ENCODE peak calls at places on chromosomes 1 and 21, in four cellular contexts. One of them, this sample, is unnamed.

GRCh38 chr1:168643152-168643551 is 66.7 kb downstream of the XCL1 start:
- DNase-seq in SK-N-DZ: no peak
- DNase-seq in neuronal stem cell: no peak
- DNase-seq in mesendoderm: no peak
- DNase-seq in this sample: peak

GRCh38 chr1:229097356-229097755 is 173.6 kb upstream of the RAB4A start:
- DNase-seq in SK-N-DZ: no peak
- DNase-seq in neuronal stem cell: no peak
- DNase-seq in mesendoderm: no peak
- DNase-seq in this sample: no peak

GRCh38 chr1:231192620-231193163 is 30.8 kb downstream of the TRIM67 start:
- DNase-seq in SK-N-DZ: no peak
- DNase-seq in neuronal stem cell: no peak
- DNase-seq in mesendoderm: no peak
- DNase-seq in this sample: no peak

GRCh38 chr1:116934586-116935207 is 25.0 kb downstream of the PTGFRN start:
- DNase-seq in SK-N-DZ: peak
- DNase-seq in neuronal stem cell: no peak
- DNase-seq in mesendoderm: peak
- DNase-seq in this sample: no peak

GRCh38 chr1:57857809-57858208 is 433.9 kb upstream of the DAB1 start:
- DNase-seq in SK-N-DZ: no peak
- DNase-seq in neuronal stem cell: no peak
- DNase-seq in mesendoderm: no peak
- DNase-seq in this sample: no peak

GRCh38 chr1:87103099-87103498 is 188.7 kb downstream of the HS2ST1 start:
- DNase-seq in SK-N-DZ: no peak
- DNase-seq in neuronal stem cell: no peak
- DNase-seq in mesendoderm: no peak
- DNase-seq in this sample: no peak

GRCh38 chr1:182191716-182192115 is 130.2 kb upstream of the ZNF648 start:
- DNase-seq in SK-N-DZ: no peak
- DNase-seq in neuronal stem cell: no peak
- DNase-seq in mesendoderm: no peak
- DNase-seq in this sample: no peak

GRCh38 chr1:172138636-172139035 is 281.8 kb upstream of the C1orf105 start:
- DNase-seq in SK-N-DZ: no peak
- DNase-seq in neuronal stem cell: no peak
- DNase-seq in mesendoderm: no peak
- DNase-seq in this sample: no peak

GRCh38 chr1:211386931-211387330 is 60.3 kb downstream of the TRAF5 start:
- DNase-seq in SK-N-DZ: no peak
- DNase-seq in neuronal stem cell: no peak
- DNase-seq in mesendoderm: no peak
- DNase-seq in this sample: no peak

GRCh38 chr21:27734146-27734545 is 767.3 kb upstream of the ADAMTS5 start:
- DNase-seq in SK-N-DZ: no peak
- DNase-seq in neuronal stem cell: no peak
- DNase-seq in mesendoderm: peak
- DNase-seq in this sample: peak

GRCh38 chr1:202597090-202597761 is 113.0 kb downstream of the SYT2 start:
- DNase-seq in SK-N-DZ: no peak
- DNase-seq in neuronal stem cell: no peak
- DNase-seq in mesendoderm: no peak
- DNase-seq in this sample: no peak

GRCh38 chr1:191306916-191307315 is 829.3 kb upstream of the BRINP3 start:
- DNase-seq in SK-N-DZ: no peak
- DNase-seq in neuronal stem cell: no peak
- DNase-seq in mesendoderm: no peak
- DNase-seq in this sample: no peak

GRCh38 chr1:153535664-153536585 is at the start of gene S100A6:
- DNase-seq in SK-N-DZ: no peak
- DNase-seq in neuronal stem cell: no peak
- DNase-seq in mesendoderm: no peak
- DNase-seq in this sample: peak

GRCh38 chr1:39154553-39155361 is 49.7 kb upstream of the MACF1 start:
- DNase-seq in SK-N-DZ: no peak
- DNase-seq in neuronal stem cell: no peak
- DNase-seq in mesendoderm: peak
- DNase-seq in this sample: peak

GRCh38 chr1:111045033-111045722 is 81.5 kb upstream of the LRIF1 start:
- DNase-seq in SK-N-DZ: no peak
- DNase-seq in neuronal stem cell: no peak
- DNase-seq in mesendoderm: no peak
- DNase-seq in this sample: no peak

GRCh38 chr1:173865468-173866164 is 2.2 kb downstream of the GAS5 start:
- DNase-seq in SK-N-DZ: no peak
- DNase-seq in neuronal stem cell: no peak
- DNase-seq in mesendoderm: no peak
- DNase-seq in this sample: peak